ENCODE peak calls at places on chromosomes 1 and 21, in seven cellular contexts. Q, H, B, N, R, T and U are unnamed samples.

GRCh38 chr1:84715620-84716019 is 25.4 kb upstream of the SSX2IP start:
- DNase-seq in B (no peak), Q (no peak), H (no peak), T (no peak), R (no peak), N (no peak), U (no peak)

GRCh38 chr1:106879538-106879937 is 176.9 kb upstream of the PRMT6 start:
- DNase-seq in T (no peak), B (no peak), Q (no peak), H (no peak), R (peak; percentile 60), N (no peak), U (no peak)

GRCh38 chr1:11731719-11732283 is 4.1 kb upstream of the AGTRAP start:
- DNase-seq in H (no peak), Q (peak; percentile 48), T (peak; percentile 37), R (peak; percentile 54), B (peak; percentile 86), N (peak; percentile 57), U (no peak)

GRCh38 chr21:44441581-44442265 is 13.6 kb upstream of the LRRC3 start:
- DNase-seq in B (no peak), T (no peak), R (no peak), H (no peak), Q (no peak), N (no peak), U (no peak)

GRCh38 chr1:43952731-43953350 is 6.1 kb downstream of the IPO13 start:
- DNase-seq in Q (no peak), R (no peak), B (no peak), H (no peak), N (no peak), T (no peak), U (no peak)

GRCh38 chr21:19523066-19523465 is 1119.5 kb upstream of the TMPRSS15 start:
- DNase-seq in R (no peak), H (no peak), B (no peak), N (no peak), T (no peak), Q (no peak), U (no peak)

GRCh38 chr21:45029298-45029967 is 44.9 kb upstream of the ADARB1 start:
- DNase-seq in R (no peak), B (no peak), Q (peak; percentile 45), N (peak; percentile 65), H (no peak), T (no peak), U (no peak)

GRCh38 chr1:102535829-102536505 is 539.2 kb upstream of the OLFM3 start:
- DNase-seq in N (no peak), R (no peak), Q (no peak), H (no peak), T (no peak), B (no peak), U (no peak)

GRCh38 chr1:27601771-27602509 is 2.0 kb downstream of the AHDC1 start:
- DNase-seq in H (no peak), Q (no peak), N (no peak), B (no peak), T (no peak), R (peak; percentile 66), U (no peak)

GRCh38 chr1:234774971-234775370 is 165.0 kb upstream of the IRF2BP2 start:
- DNase-seq in Q (peak; percentile 59), N (peak; percentile 79), H (no peak), B (no peak), T (no peak), R (peak; percentile 15), U (no peak)

GRCh38 chr1:97143236-97143882 is 421.8 kb downstream of the PTBP2 start:
- DNase-seq in B (no peak), N (peak; percentile 56), Q (no peak), R (no peak), T (no peak), H (no peak), U (no peak)

GRCh38 chr1:10615336-10615735 is 140.6 kb downstream of the PEX14 start:
- DNase-seq in T (no peak), H (no peak), Q (no peak), B (no peak), N (no peak), R (no peak), U (no peak)

GRCh38 chr1:14939527-14940284 is 213.8 kb upstream of the TMEM51 start:
- DNase-seq in Q (peak; percentile 79), N (peak; percentile 61), T (no peak), R (no peak), B (no peak), H (no peak), U (no peak)

GRCh38 chr21:45325206-45326168 is 37.8 kb upstream of the POFUT2 start:
- DNase-seq in H (no peak), R (no peak), T (no peak), B (peak; percentile 36), N (no peak), Q (no peak), U (no peak)

GRCh38 chr1:221989741-221990140 is 247.9 kb upstream of the DUSP10 start:
- DNase-seq in B (no peak), H (no peak), N (no peak), T (no peak), R (no peak), Q (no peak), U (no peak)

GRCh38 chr1:34928865-34929496 is 469 bp downstream of the DLGAP3 start:
- DNase-seq in N (no peak), R (peak; percentile 4), B (no peak), H (peak; percentile 17), T (no peak), Q (no peak), U (no peak)

DNA sequence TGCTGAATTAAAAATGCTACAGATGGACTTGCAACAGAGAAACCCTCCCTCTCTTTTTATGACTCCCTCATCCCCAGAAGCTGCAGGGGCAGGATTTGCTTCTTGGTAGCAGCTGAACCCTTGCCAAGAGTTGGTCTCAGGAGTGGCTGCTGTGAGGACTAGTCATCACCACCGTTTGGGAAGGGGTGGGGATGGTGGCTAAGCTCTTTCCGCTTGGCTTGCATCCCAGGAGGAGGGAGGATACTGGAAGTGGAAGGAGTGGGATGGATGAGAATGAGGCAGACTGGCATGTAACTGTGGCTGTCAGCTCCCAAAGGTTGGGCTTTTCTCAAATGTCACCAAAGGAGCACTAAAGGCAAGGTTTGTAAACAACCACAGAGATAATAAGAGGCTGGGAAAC is 50.8 kb upstream of the COL24A1 start:
- DNase-seq in H (no peak), N (peak; percentile 92), Q (peak; percentile 81), T (peak; percentile 46), B (no peak), R (no peak), U (no peak)
- TF ChIP-seq CTCF in H (no peak), N (no peak), Q (no peak), T (no peak), B (no peak), R (no peak), U (no peak)

DNA sequence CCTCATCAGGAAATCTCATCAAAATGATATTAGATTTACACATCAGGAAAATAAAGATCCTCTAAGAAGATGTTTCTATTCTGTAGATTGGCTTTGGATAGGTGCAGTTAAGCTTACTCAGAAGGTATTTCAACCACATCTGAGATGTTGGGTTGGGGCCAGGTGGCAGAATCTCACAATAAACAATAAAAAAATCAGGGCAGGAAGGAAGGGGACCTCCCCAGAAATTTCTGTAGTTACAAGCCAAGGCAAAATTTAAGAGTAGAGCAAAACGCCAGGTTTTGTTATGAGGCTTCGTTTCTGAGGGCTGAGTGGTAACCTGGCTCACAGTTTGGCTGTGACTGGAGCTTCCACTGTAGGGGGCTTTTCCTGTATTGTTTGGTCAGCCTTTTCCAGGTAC is 84.8 kb downstream of the HUNK start:
- DNase-seq in N (no peak), Q (no peak), R (no peak), H (no peak), T (no peak), B (no peak), U (no peak)
- TF ChIP-seq CTCF in N (no peak), Q (no peak), R (no peak), H (no peak), T (no peak), B (no peak), U (no peak)

GRCh38 chr1:226199971-226200370 is 13.4 kb upstream of the ACBD3 start:
- DNase-seq in Q (no peak), H (no peak), N (no peak), T (no peak), B (no peak), R (no peak), U (no peak)

GRCh38 chr1:226203237-226203636 is 16.7 kb upstream of the ACBD3 start:
- DNase-seq in Q (no peak), N (no peak), B (no peak), T (no peak), R (no peak), H (no peak), U (no peak)

GRCh38 chr1:226203693-226204092 is 17.2 kb upstream of the ACBD3 start:
- DNase-seq in T (no peak), B (no peak), R (no peak), Q (no peak), N (no peak), H (no peak), U (no peak)

GRCh38 chr1:226202246-226202645 is 15.7 kb upstream of the ACBD3 start:
- DNase-seq in T (no peak), N (no peak), R (no peak), Q (no peak), B (no peak), H (no peak), U (no peak)

DNA sequence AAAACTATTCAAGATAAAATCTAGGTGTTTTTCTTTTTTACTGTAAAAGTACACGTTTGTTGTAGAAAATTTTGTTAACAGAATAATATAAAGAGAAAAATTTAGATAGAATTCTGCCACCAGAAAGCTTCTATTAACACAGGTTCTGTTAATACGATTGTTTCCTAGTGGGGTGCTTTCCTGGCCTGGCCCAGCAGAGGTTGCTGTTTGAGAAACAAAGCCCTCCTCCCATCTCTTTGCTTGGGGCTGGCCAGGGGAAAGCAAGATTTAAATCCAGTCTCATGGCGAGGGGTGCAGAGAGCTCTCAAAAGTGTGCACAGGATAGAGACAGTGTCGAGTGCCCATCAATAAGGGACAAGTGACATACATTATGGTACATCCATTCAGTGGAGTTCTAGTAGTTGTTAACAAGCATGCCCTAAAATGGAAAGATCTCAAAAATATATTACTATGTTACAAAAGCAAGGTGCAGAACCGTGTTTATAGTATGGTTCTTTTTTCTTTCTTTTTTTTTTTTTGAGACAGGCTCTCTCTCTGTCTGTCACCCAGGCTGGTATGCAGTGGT is 14.6 kb upstream of the ACBD3 start:
- DNase-seq in H (peak; percentile 53), N (no peak), B (no peak), Q (no peak), T (no peak), R (no peak), U (no peak)
- TF ChIP-seq CTCF in H (peak; percentile 48), N (peak; percentile 53), B (no peak), Q (peak; percentile 67), T (peak; percentile 53), R (no peak), U (no peak)

GRCh38 chr1:198761859-198762616 is 123.2 kb downstream of the PTPRC start:
- DNase-seq in N (no peak), H (no peak), R (no peak), B (no peak), T (no peak), Q (no peak), U (no peak)

GRCh38 chr1:198754670-198755069 is 115.8 kb downstream of the PTPRC start:
- DNase-seq in R (no peak), N (no peak), H (no peak), B (no peak), T (no peak), Q (no peak), U (no peak)

GRCh38 chr1:198751741-198752140 is 112.9 kb downstream of the PTPRC start:
- DNase-seq in R (no peak), Q (no peak), T (no peak), N (no peak), H (no peak), B (no peak), U (no peak)

GRCh38 chr1:198755715-198756114 is 116.9 kb downstream of the PTPRC start:
- DNase-seq in N (no peak), B (no peak), T (no peak), Q (no peak), R (no peak), H (no peak), U (no peak)

GRCh38 chr1:198756470-198756869 is 117.6 kb downstream of the PTPRC start:
- DNase-seq in Q (no peak), N (peak; percentile 41), T (no peak), H (no peak), B (no peak), R (no peak), U (no peak)
- TF ChIP-seq CTCF in Q (no peak), N (peak; percentile 20), T (peak; percentile 33), H (no peak), B (no peak), R (peak; percentile 32), U (peak; percentile 24)